ENCODE peak calls at places on chromosome 3, in ten cellular contexts. E is CD8-positive, alpha-beta T cell; U is uterus; D is cardiac muscle cell; F is BE2C; P is left ventricle myocardium inferior; L is OCI-LY7; J is tibial artery; X is CD8-positive, alpha-beta memory T cell; V is suprapubic skin. B is an unnamed sample.

GRCh38 chr3:94167796-94168195 is 104.9 kb downstream of the NSUN3 start:
- DNase-seq in J (no peak), X (no peak), P (no peak), U (no peak), D (no peak), V (no peak), F (no peak), E (no peak), L (no peak), B (no peak)

GRCh38 chr3:19046440-19046839 is 101.9 kb upstream of the KCNH8 start:
- DNase-seq in E (no peak), F (no peak), U (no peak), J (no peak), D (no peak), X (no peak), V (no peak), L (peak; percentile 18), P (no peak), B (no peak)

GRCh38 chr3:56547486-56547885 is 9.5 kb upstream of the CCDC66 start:
- DNase-seq in U (no peak), J (no peak), F (no peak), D (no peak), V (no peak), L (peak; percentile 5), P (no peak), E (no peak), X (no peak), B (no peak)

GRCh38 chr3:107208100-107208499 is 169.1 kb upstream of the CCDC54 start:
- DNase-seq in X (no peak), L (no peak), D (peak; percentile 72), E (no peak), V (no peak), U (peak; percentile 28), F (peak; percentile 33), J (peak; percentile 53), P (no peak), B (no peak)

GRCh38 chr3:172522871-172523818 is at the start of gene TNFSF10:
- DNase-seq in L (peak; percentile 81), P (peak; percentile 63), E (peak; percentile 27), F (no peak), J (peak; percentile 78), D (peak; percentile 3), U (peak; percentile 35), V (peak; percentile 72), X (peak; percentile 64), B (peak; percentile 29)

GRCh38 chr3:143171141-143171651 is 51.6 kb downstream of the CHST2 start:
- DNase-seq in P (no peak), J (no peak), X (peak; percentile 14), F (no peak), E (no peak), V (no peak), U (no peak), L (peak; percentile 49), D (no peak), B (no peak)

GRCh38 chr3:153284282-153284938 is 122.4 kb downstream of the RAP2B start:
- DNase-seq in L (peak; percentile 16), E (peak; percentile 18), F (no peak), P (no peak), D (no peak), V (peak; percentile 71), X (peak; percentile 12), U (peak; percentile 59), J (peak; percentile 87), B (no peak)

GRCh38 chr3:183815951-183816475 is 9.4 kb downstream of the MAP6D1 start:
- DNase-seq in X (no peak), L (peak; percentile 66), P (no peak), E (no peak), F (no peak), J (no peak), V (no peak), U (no peak), D (no peak), B (no peak)

GRCh38 chr3:124916837-124917409 is 17.6 kb downstream of the MUC13 start:
- DNase-seq in D (peak; percentile 11), F (no peak), J (peak; percentile 51), P (peak; percentile 20), E (no peak), L (no peak), U (no peak), X (no peak), V (no peak), B (no peak)

GRCh38 chr3:1552831-1553230 is 460.0 kb downstream of the CNTN6 start:
- DNase-seq in F (no peak), J (no peak), D (no peak), L (no peak), E (no peak), V (no peak), P (no peak), U (no peak), X (no peak), B (no peak)

DNA sequence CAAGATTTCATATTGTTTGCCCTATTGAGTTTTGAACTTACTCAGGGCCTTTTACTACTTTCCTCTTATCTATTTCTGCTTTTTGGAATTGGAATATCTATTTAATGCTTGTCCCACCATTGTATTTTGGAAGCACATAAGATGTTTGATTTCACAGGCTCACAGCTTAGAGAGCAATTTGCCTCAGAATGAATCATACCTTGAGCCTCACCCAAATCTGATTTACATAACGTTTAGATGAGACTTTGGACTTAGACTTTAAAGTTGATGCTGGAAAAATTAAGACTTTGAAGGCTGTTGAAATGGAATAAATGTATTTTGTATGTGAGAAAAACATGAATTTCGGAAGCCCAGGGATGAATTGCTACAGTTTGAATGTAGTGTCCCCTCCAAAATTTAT is 458.9 kb downstream of the CNTN6 start:
- DNase-seq in E (no peak), D (no peak), X (no peak), P (no peak), L (no peak), U (no peak), J (no peak), F (no peak), V (no peak), B (no peak)
- H3K9me3 ChIP-seq in E (no peaks in the 10 kb centered on the region), D (no peaks in the 10 kb centered on the region), X (no peaks in the 10 kb centered on the region), P (no peaks in the 10 kb centered on the region), L (no peaks in the 10 kb centered on the region), U (no peaks in the 10 kb centered on the region), J (no peaks in the 10 kb centered on the region), F (no peaks in the 10 kb centered on the region), V (no peaks in the 10 kb centered on the region), B (no peaks in the 10 kb centered on the region)

GRCh38 chr3:41126475-41126874 is 72.8 kb upstream of the CTNNB1 start:
- DNase-seq in E (no peak), U (no peak), J (no peak), L (no peak), X (no peak), V (no peak), F (no peak), P (no peak), D (no peak), B (no peak)

GRCh38 chr3:41127414-41127813 is 71.9 kb upstream of the CTNNB1 start:
- DNase-seq in P (no peak), F (no peak), U (no peak), V (no peak), D (no peak), E (no peak), L (no peak), X (no peak), J (no peak), B (no peak)

GRCh38 chr3:41129731-41130130 is 69.6 kb upstream of the CTNNB1 start:
- DNase-seq in F (no peak), P (no peak), L (no peak), J (no peak), V (no peak), D (no peak), X (no peak), U (no peak), E (no peak), B (no peak)

GRCh38 chr3:41126961-41127360 is 72.3 kb upstream of the CTNNB1 start:
- DNase-seq in E (no peak), P (no peak), F (no peak), J (no peak), U (no peak), D (no peak), X (no peak), L (no peak), V (no peak), B (no peak)

DNA sequence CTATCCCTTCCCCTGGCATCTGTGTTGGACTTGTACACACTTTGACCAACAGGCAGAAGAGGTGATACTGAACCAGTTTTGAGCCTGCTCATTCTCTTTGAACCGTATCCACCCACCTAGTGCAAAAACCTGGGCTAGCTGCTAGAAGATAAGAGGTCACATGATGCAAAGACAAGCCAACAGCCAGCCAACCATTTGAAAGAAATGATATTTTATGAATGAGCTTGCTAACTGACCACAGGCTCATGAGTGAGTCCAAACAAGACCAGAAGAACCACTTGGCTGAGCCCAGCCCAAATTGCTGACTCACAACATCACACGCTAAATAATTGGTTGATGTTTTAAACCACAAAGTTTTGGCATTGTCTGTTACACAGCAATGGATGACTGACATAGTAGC is 74.0 kb upstream of the CTNNB1 start:
- DNase-seq in P (no peak), F (no peak), V (no peak), E (no peak), J (no peak), D (no peak), L (no peak), U (no peak), X (no peak), B (no peak)
- H3K9me3 ChIP-seq in P (peaks cover 36% of the 10 kb centered on the region), F (no peaks in the 10 kb centered on the region), V (peaks cover 7% of the 10 kb centered on the region), E (peaks cover 4% of the 10 kb centered on the region), J (no peaks in the 10 kb centered on the region), D (no peaks in the 10 kb centered on the region), L (no peaks in the 10 kb centered on the region), U (peaks cover 8% of the 10 kb centered on the region), X (no peaks in the 10 kb centered on the region), B (no peaks in the 10 kb centered on the region)

GRCh38 chr3:1775321-1775720 is 323.3 kb upstream of the CNTN4 start:
- DNase-seq in P (no peak), F (no peak), X (no peak), J (no peak), U (no peak), V (no peak), L (no peak), D (no peak), E (no peak), B (no peak)

GRCh38 chr3:1774597-1774996 is 324.1 kb upstream of the CNTN4 start:
- DNase-seq in F (no peak), J (no peak), X (no peak), L (no peak), E (no peak), P (no peak), V (no peak), D (no peak), U (no peak), B (no peak)

DNA sequence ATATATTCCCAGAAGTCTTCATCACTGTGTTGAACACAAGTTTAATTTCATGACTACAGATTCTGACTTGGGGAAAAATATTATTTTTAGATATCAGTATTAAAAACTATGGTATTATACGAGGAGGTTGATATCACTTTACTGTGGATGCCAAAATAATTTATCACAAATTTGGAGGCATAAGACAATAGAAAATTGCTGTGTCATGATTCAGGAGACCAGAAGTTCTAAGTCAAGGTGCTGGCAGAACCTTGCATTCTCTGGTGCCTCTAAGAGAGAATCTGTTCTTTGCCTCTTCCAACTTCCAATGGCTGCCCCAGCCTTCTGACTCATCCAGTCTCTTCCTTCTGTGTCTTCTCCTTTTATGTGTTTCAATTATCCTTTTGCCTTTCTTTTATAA is 325.0 kb upstream of the CNTN4 start:
- DNase-seq in J (no peak), X (no peak), L (no peak), E (no peak), F (no peak), D (no peak), P (no peak), U (no peak), V (no peak), B (no peak)
- H3K9me3 ChIP-seq in J (no peaks in the 10 kb centered on the region), X (no peaks in the 10 kb centered on the region), L (no peaks in the 10 kb centered on the region), E (no peaks in the 10 kb centered on the region), F (no peaks in the 10 kb centered on the region), D (no peaks in the 10 kb centered on the region), P (no peaks in the 10 kb centered on the region), U (no peaks in the 10 kb centered on the region), V (no peaks in the 10 kb centered on the region), B (no peaks in the 10 kb centered on the region)

GRCh38 chr3:128163432-128163831 is 10.2 kb downstream of the EEFSEC start:
- DNase-seq in L (no peak), P (no peak), E (no peak), V (no peak), F (no peak), X (no peak), D (no peak), U (no peak), J (no peak), B (no peak)
- H3K9me3 ChIP-seq in L (no peaks in the 10 kb centered on the region), P (no peaks in the 10 kb centered on the region), E (no peaks in the 10 kb centered on the region), V (no peaks in the 10 kb centered on the region), F (no peaks in the 10 kb centered on the region), X (no peaks in the 10 kb centered on the region), D (no peaks in the 10 kb centered on the region), U (no peaks in the 10 kb centered on the region), J (no peaks in the 10 kb centered on the region), B (no peaks in the 10 kb centered on the region)